ENCODE peak calls at places on chromosomes 11 and 22, in eight cellular contexts. E is PC-3, J is left ventricle myocardium inferior, G is psoas muscle, S is GM23248, M is SJCRH30, D is body of pancreas, U is HAP-1. Z is an unnamed sample.

GRCh38 chr11:70420496-70420895 is 22.2 kb downstream of the CTTN start:
- DNase-seq in E (no peak), J (no peak), G (no peak), S (no peak), M (no peak), D (no peak), U (no peak), Z (no peak)

GRCh38 chr11:110295487-110296225 is 758 bp downstream of the RDX start:
- DNase-seq in E (peak), J (peak), G (peak), S (peak), M (peak), D (peak), U (peak), Z (peak)

GRCh38 chr22:22666307-22667091 is 22.1 kb downstream of the GGTLC2 start:
- DNase-seq in E (peak), J (no peak), G (no peak), S (peak), M (peak), D (peak), U (peak), Z (peak)

GRCh38 chr22:49999901-50000586 is 12.5 kb downstream of the IL17REL start:
- DNase-seq in E (no peak), J (no peak), G (peak), S (no peak), M (no peak), D (no peak), U (no peak), Z (no peak)

GRCh38 chr11:44524751-44525171 is 40.7 kb upstream of the CD82 start:
- DNase-seq in E (no peak), J (no peak), G (no peak), S (no peak), M (no peak), D (no peak), U (no peak), Z (no peak)

GRCh38 chr11:45092901-45093760 is 53.3 kb upstream of the PRDM11 start:
- DNase-seq in E (peak), J (no peak), G (no peak), S (peak), M (no peak), D (no peak), U (no peak), Z (no peak)

GRCh38 chr11:10205928-10206327 is 88.1 kb downstream of the SBF2 start:
- DNase-seq in E (no peak), J (no peak), G (no peak), S (no peak), M (no peak), D (no peak), U (no peak), Z (no peak)

GRCh38 chr22:38018938-38019827 is 34.8 kb upstream of the SOX10 start:
- DNase-seq in E (no peak), J (no peak), G (no peak), S (no peak), M (no peak), D (no peak), U (no peak), Z (no peak)

GRCh38 chr22:24954856-24955255 is 2.3 kb downstream of the KIAA1671 start:
- DNase-seq in E (no peak), J (no peak), G (no peak), S (no peak), M (no peak), D (no peak), U (no peak), Z (no peak)
- H3K4me3 ChIP-seq in E (no peak), J (peak), G (no peak), S (no peak), M (no peak), D (no peak), U (no peak), Z (no peak)

GRCh38 chr11:103085758-103086365 is 6.1 kb downstream of the DCUN1D5 start:
- DNase-seq in E (no peak), J (no peak), G (no peak), S (peak), M (no peak), D (no peak), U (no peak), Z (no peak)
- H3K4me3 ChIP-seq in E (no peak), J (no peak), G (no peak), S (no peak), M (no peak), D (no peak), U (no peak), Z (no peak)

GRCh38 chr11:34242037-34242625 is 115.7 kb downstream of the ABTB2 start:
- DNase-seq in E (no peak), J (no peak), G (no peak), S (peak), M (no peak), D (no peak), U (no peak), Z (peak)

GRCh38 chr11:34238966-34239365 is 118.8 kb downstream of the ABTB2 start:
- DNase-seq in E (no peak), J (no peak), G (no peak), S (no peak), M (no peak), D (no peak), U (no peak), Z (no peak)

GRCh38 chr11:34238533-34238932 is 119.3 kb downstream of the ABTB2 start:
- DNase-seq in E (no peak), J (no peak), G (no peak), S (peak), M (no peak), D (no peak), U (no peak), Z (no peak)

GRCh38 chr11:34239465-34240149 is 118.2 kb downstream of the ABTB2 start:
- DNase-seq in E (no peak), J (no peak), G (no peak), S (no peak), M (no peak), D (no peak), U (no peak), Z (no peak)

DNA sequence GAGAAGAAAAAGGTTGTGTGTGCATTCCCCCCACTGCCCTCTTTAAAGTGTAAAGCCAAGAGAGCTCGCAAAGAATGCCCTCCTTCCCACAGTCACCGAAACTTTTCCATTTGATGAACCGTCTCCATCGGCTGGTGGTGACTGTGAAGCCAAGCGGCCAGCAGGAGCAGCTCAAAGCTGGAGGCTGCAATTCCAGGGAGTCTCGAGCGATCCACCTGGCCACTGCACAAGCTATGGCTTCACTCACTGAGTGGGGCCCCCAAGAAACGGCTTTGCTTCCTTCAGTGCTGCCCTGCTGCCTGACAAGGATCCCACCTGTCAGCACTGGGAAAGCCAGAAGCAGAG is 117.7 kb downstream of the ABTB2 start:
- DNase-seq in E (no peak), J (no peak), G (no peak), S (no peak), M (no peak), D (no peak), U (no peak), Z (no peak)
- H3K4me3 ChIP-seq in E (no peak), J (no peak), G (no peak), S (no peak), M (no peak), D (no peak), U (no peak), Z (no peak)

DNA sequence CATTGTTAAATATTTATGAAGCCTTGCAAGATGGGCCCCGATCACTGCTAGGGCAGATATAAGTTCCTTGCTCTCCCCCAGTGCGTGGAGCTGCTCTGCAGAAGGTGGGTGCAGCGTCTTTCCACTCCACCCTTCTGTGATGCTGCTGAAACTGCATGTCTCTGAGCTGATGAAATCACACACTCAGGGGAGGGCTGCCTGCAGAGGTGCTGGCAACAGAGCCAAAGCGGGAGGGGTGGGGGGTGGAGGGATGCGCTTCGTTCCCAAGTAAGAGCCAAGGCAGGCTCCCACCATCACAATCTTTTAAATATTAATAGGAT is 116.6 kb upstream of the NTM start:
- DNase-seq in E (no peak), J (no peak), G (no peak), S (peak), M (no peak), D (no peak), U (no peak), Z (no peak)
- H3K4me3 ChIP-seq in E (no peak), J (no peak), G (no peak), S (no peak), M (no peak), D (no peak), U (no peak), Z (no peak)

DNA sequence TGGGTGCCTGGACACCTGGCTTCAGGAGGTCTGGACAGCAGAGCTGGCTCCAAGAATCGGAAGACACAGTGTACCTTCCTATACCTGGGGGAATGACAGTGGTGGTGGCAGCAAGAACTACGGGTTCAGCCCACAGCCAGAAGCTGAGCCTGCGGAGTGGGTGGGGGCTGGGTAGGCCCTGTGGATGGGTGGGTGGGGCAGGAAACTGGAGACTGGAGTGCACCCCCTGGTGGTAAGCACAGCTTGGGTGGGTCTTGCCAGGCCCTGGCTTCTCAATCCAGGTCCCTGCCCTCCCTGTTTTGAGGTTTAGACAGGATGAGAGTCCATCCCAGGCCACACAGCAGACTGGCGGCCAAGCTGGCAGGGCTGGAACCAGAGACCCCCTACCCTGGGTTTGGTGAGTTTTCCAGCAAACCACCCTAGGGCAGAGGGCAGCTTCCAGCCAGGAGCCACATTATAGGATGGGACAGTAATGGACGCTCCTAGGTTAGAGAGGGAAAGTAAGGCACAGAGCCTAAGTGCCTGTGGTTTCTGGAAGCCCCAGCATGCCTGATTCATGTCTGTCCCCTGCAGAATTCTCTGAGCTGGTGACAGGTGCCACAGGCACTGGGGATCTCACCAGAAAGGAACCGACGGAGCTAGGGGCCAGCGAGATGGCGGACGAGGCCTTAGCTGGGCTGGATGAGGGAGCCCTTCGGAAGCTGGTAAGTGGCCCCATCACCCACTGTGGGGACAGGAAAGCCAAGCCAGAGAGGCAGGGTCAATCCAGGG is 1.7 kb downstream of the SMTN start:
- DNase-seq in E (peak), J (peak), G (peak), S (peak), M (peak), D (peak), U (peak), Z (peak)
- H3K4me3 ChIP-seq in E (peak), J (peak), G (peak), S (peak), M (no peak), D (no peak), U (no peak), Z (peak)

GRCh38 chr11:33804471-33804870 is 30.2 kb upstream of the FBXO3 start:
- DNase-seq in E (no peak), J (no peak), G (no peak), S (no peak), M (no peak), D (no peak), U (no peak), Z (no peak)

GRCh38 chr11:33797879-33798278 is 23.6 kb upstream of the FBXO3 start:
- DNase-seq in E (no peak), J (no peak), G (no peak), S (no peak), M (no peak), D (no peak), U (no peak), Z (no peak)

GRCh38 chr11:33802414-33802950 is 28.2 kb upstream of the FBXO3 start:
- DNase-seq in E (peak), J (peak), G (peak), S (peak), M (peak), D (peak), U (peak), Z (peak)

GRCh38 chr11:33801821-33802413 is 27.6 kb upstream of the FBXO3 start:
- DNase-seq in E (peak), J (no peak), G (no peak), S (peak), M (no peak), D (no peak), U (peak), Z (no peak)
- H3K4me3 ChIP-seq in E (peak), J (peak), G (peak), S (peak), M (peak), D (no peak), U (peak), Z (no peak)

DNA sequence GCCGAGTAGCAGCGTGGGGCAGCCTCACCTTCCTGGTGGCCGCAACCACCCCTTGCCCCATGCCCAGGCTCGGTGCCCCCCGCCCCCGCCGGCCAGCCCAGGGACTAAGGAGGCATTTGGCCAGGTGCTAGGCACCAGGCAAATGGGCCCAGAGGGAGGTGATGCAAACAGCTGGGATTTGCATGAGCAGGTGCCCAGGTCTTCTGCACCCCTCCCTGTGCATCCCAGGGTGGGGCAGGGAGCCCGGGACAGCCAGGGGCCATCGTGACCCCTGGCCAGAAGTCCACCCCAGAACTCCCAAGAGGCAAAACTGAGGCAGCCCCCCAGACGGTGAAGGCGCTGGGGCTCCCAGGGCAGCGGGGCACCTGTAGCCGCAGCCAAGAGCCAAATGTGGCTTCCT is 18.1 kb downstream of the TRPM5 start:
- DNase-seq in E (no peak), J (no peak), G (no peak), S (no peak), M (no peak), D (no peak), U (no peak), Z (no peak)
- H3K4me3 ChIP-seq in E (no peak), J (no peak), G (no peak), S (no peak), M (no peak), D (no peak), U (no peak), Z (no peak)

GRCh38 chr11:66857927-66858185 is 992 bp downstream of the LRFN4 start:
- DNase-seq in E (no peak), J (no peak), G (no peak), S (no peak), M (no peak), D (no peak), U (no peak), Z (no peak)
- H3K4me3 ChIP-seq in E (peak), J (peak), G (no peak), S (peak), M (no peak), D (no peak), U (peak), Z (no peak)

DNA sequence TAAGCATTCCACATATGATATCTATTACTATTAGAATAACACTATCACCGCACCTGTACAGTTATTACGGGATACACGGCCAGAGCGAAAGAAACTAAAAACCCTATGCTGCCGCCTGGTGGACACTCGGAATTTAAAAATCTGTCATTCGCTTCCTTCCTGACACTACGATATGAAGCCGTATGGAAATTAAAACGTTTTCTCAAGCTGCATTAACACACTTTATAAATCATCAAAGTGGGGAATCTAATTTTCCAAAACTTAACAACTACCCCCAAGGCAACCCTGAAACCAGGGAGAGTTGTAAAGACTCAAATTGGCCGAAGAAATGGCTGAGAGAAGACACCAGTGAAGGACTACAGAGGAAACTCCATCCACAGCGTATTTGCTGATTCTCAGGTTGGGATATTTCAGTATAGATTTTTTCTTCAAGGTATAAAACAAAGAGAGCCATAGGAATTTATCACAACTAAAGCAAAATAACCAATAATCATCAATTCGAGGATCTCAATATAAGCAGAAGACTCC is 1.4 kb downstream of the CCDC73 start:
- DNase-seq in E (peak), J (peak), G (no peak), S (peak), M (peak), D (peak), U (peak), Z (peak)
- H3K4me3 ChIP-seq in E (peak), J (peak), G (peak), S (peak), M (no peak), D (no peak), U (no peak), Z (no peak)

GRCh38 chr11:62787005-62787759 is at the start of gene TMEM179B:
- DNase-seq in E (peak), J (peak), G (peak), S (peak), M (peak), D (peak), U (peak), Z (peak)

GRCh38 chr11:62789576-62789975 is 2.2 kb downstream of the TMEM223 start:
- DNase-seq in E (no peak), J (no peak), G (no peak), S (no peak), M (no peak), D (no peak), U (no peak), Z (no peak)

GRCh38 chr11:62786318-62787004 is 741 bp upstream of the TMEM179B start:
- DNase-seq in E (peak), J (peak), G (peak), S (peak), M (peak), D (peak), U (peak), Z (peak)

GRCh38 chr11:62791501-62792192 is at the start of gene TMEM223:
- DNase-seq in E (peak), J (peak), G (peak), S (peak), M (peak), D (peak), U (peak), Z (peak)

DNA sequence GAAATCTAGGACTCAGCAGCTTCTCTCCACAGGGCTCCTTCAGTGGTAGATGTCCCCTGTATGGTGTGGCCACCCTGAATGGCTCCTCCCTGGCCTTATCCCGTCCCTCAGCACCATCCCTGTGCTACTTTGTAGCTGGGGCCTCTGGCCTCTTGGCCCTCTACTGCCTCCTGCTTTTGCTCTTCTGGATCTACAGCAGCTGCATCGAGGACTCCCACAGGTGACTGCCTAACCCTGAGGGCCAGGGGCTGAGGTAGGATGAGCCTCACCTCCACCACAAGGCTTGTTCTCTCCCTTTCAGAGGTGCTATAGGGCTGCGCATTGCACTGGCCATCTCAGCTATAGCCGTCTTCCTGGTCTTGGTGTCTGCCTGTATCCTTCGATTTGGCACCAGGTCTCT is 1.8 kb downstream of the TMEM179B start:
- DNase-seq in E (no peak), J (no peak), G (no peak), S (no peak), M (no peak), D (no peak), U (no peak), Z (no peak)
- H3K4me3 ChIP-seq in E (peak), J (peak), G (peak), S (no peak), M (no peak), D (no peak), U (no peak), Z (no peak)